ENCODE peak calls at places on chromosomes 4 and X, in six cellular contexts. Y is HFF-Myc, T is thyroid gland, P is heart right ventricle, J is foreskin fibroblast, O is esophagus squamous epithelium. E is an unnamed sample.

GRCh38 chrX:109934935-109935334 is 68.0 kb upstream of the TMEM164 start:
- DNase-seq in J (peak; percentile 72), O (no peak), P (no peak), Y (no peak), T (no peak), E (no peak)

GRCh38 chrX:68988865-68989264 is 160.0 kb downstream of the EFNB1 start:
- DNase-seq in P (no peak), T (no peak), O (no peak), Y (no peak), J (no peak), E (no peak)

GRCh38 chr4:122728781-122729330 is 3.6 kb upstream of the BBS12 start:
- DNase-seq in T (no peak), Y (no peak), P (no peak), J (peak; percentile 81), O (no peak), E (no peak)

GRCh38 chr4:121375262-121375661 is 5.6 kb downstream of the QRFPR start:
- DNase-seq in J (peak; percentile 61), T (no peak), P (no peak), Y (no peak), O (no peak), E (no peak)

GRCh38 chr4:8115916-8116315 is 42.7 kb downstream of the ABLIM2 start:
- DNase-seq in Y (no peak), P (no peak), O (no peak), T (no peak), J (no peak), E (no peak)

GRCh38 chr4:41178372-41179085 is 35.8 kb downstream of the APBB2 start:
- DNase-seq in Y (no peak), T (no peak), P (no peak), O (no peak), J (peak; percentile 94), E (no peak)

GRCh38 chr4:48939785-48940184 is 33.2 kb upstream of the OCIAD2 start:
- DNase-seq in O (no peak), P (peak; percentile 8), J (peak; percentile 66), Y (peak; percentile 71), T (peak; percentile 28), E (no peak)

GRCh38 chrX:78035061-78035460 is 65.6 kb upstream of the PGAM4 start:
- DNase-seq in O (no peak), P (no peak), J (no peak), Y (no peak), T (no peak), E (no peak)

GRCh38 chr4:178311992-178312391 is 869.8 kb upstream of the AGA start:
- DNase-seq in T (no peak), Y (no peak), J (no peak), P (no peak), O (no peak), E (no peak)

GRCh38 chrX:73847991-73848390 is 285.0 kb downstream of the CHIC1 start:
- DNase-seq in P (no peak), J (peak; percentile 2), T (no peak), Y (no peak), O (no peak), E (no peak)
- TF ChIP-seq CTCF in P (no peak), J (no peak), T (no peak), Y (no peak), O (no peak), E (no peak)

DNA sequence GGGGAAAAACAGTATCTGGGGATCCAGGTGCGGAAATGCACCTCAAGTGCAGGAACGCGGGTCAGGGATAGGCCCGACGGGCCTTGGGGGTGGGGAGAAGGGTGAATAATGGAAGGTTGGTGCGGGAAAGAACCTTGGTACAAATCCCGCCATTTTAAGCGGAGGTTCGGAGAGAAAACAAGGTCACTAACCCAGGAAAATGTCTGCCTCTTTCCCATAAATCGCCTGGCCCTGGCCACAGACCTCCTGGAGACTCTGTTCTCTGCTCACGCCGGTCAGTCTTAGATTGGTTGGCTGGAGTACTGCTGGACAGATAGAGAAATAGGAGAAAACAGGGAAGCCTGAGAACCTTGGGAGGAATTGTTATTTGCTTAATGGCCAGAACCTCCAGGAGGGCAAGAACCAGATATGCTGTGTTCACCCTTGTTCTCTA is 897 bp upstream of the FBXL5 start:
- DNase-seq in Y (no peak), T (no peak), J (peak; percentile 37), O (no peak), P (peak; percentile 28), E (no peak)
- H3K4me3 ChIP-seq in Y (peak overlapping the region; percentile 65), T (peak overlapping the region; percentile 68), J (peak overlapping the region; percentile 75), O (peak overlapping the region; percentile 80), P (peak overlapping the region; percentile 73), E (peak overlapping the region; percentile 72)

GRCh38 chr4:139606600-139607301 is 50.7 kb upstream of the SETD7 start:
- DNase-seq in T (no peak), Y (no peak), O (no peak), J (peak; percentile 74), P (no peak), E (no peak)
- TF ChIP-seq CTCF in T (peak; percentile 31), Y (no peak), O (no peak), J (no peak), P (peak; percentile 25), E (no peak)

DNA sequence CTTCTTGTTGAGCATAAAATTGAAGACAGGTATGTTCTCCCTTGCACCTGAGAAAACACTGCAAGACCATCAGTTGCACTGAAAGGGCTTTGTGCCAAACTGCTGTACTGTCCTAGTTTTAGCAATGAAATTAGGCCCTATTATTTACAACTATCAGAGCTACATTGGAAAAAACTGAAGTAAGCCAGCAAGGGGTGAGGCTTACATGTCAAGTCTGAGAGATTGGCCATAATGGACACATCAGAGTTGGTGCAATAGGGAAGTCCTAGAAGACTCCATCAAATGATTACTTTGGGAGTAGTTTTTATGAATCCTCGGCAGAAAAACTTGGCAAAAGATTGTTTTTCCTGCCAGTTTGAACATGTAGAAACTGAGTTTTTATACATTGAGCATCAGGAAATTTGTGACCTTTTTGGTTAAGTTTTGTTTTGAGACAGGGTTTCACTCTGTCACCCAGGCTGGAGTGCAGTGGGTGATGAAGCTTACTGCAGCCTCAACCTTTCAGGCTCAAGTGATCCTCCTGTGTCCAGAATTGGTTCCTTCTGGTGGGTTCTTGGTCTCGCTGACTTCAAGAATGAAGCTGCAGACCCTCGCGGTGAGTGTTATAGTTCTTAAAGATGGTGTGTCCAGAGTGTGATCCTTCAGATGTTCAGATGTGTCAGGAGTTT is 160.1 kb upstream of the BANK1 start:
- DNase-seq in T (no peak), Y (no peak), O (no peak), J (no peak), P (no peak), E (no peak)
- H3K4me3 ChIP-seq in T (no peak overlapping the region), Y (no peak overlapping the region), O (no peak overlapping the region), J (no peak overlapping the region), P (no peak overlapping the region), E (no peak overlapping the region)

GRCh38 chr4:76308548-76308947 is 2.0 kb downstream of the STBD1 start:
- DNase-seq in T (peak; percentile 66), Y (no peak), O (no peak), J (no peak), P (peak; percentile 80), E (no peak)

GRCh38 chr4:76310683-76311082 is 4.2 kb downstream of the STBD1 start:
- DNase-seq in O (no peak), J (no peak), P (no peak), T (no peak), Y (no peak), E (no peak)

GRCh38 chr4:76312457-76312856 is 5.9 kb downstream of the STBD1 start:
- DNase-seq in J (no peak), Y (no peak), T (no peak), O (no peak), P (no peak), E (no peak)

GRCh38 chr4:76309939-76310549 is 3.5 kb downstream of the STBD1 start:
- DNase-seq in O (no peak), J (no peak), T (no peak), Y (no peak), P (no peak), E (no peak)

GRCh38 chr4:76311896-76312331 is 5.4 kb downstream of the STBD1 start:
- DNase-seq in P (no peak), Y (no peak), T (no peak), O (no peak), J (peak; percentile 18), E (no peak)
- TF ChIP-seq CTCF in P (no peak), Y (no peak), T (no peak), O (no peak), J (no peak), E (no peak)

DNA sequence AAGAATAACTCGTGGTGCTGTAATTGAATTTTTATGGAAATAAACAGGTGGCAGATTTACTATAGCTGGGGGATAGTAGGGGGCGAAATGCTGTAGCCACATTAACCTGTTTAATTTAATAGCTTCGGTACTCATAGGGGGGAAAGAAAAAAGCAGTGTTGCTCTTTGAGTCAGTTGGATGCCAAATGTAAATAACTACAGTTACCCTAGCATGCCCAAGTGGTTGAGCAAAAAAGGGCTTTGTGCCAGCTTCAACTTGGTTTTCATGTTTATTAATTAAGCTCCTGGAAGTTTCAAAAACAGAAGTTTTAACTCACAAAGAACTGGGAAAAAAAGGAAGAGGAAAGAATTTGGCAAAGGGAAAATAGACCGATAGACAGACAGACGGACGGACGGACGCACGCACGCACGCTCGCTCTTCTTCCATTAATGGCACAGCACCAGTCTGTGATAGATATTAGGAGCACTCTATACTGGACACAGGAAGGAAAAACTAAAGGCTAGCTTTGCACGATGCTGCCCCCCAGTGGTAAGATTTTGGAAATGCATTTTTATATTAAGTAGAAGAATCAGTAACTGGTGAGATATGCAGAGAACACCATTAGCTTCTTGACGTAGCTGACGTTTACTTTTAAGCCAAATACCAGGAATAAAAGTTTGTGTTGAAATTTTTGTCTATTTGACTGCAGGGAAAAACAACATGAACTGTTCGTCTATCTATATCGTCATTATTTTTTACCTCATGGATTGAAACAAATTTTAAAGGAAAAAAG is 151.8 kb downstream of the SLC7A11 start:
- DNase-seq in P (peak; percentile 61), O (no peak), T (peak; percentile 46), J (peak; percentile 89), Y (peak; percentile 85), E (peak; percentile 72)
- H3K4me3 ChIP-seq in P (peak overlapping the region; percentile 25), O (peak overlapping the region; percentile 32), T (no peak overlapping the region), J (peak overlapping the region; percentile 28), Y (no peak overlapping the region), E (no peak overlapping the region)